ENCODE peak calls at places on chromosomes 11 and 22, in nine cellular contexts. P, B, D, E, X, G, F, S and O are unnamed samples.

GRCh38 chr22:41203118-41203517 is 2.0 kb upstream of the L3MBTL2 start:
- DNase-seq in P (no peak), B (no peak), D (no peak), E (no peak), X (no peak), G (no peak), F (no peak), S (no peak), O (no peak)

GRCh38 chr22:23305321-23305910 is 125.1 kb downstream of the BCR start:
- DNase-seq in P (peak), B (no peak), D (peak), E (peak), X (no peak), G (no peak), F (peak), S (no peak), O (no peak)

GRCh38 chr11:17805043-17805442 is 70.5 kb downstream of the KCNC1 start:
- DNase-seq in P (no peak), B (no peak), D (no peak), E (no peak), X (no peak), G (no peak), F (no peak), S (no peak), O (no peak)

GRCh38 chr11:11985016-11985715 is 23.3 kb downstream of the DKK3 start:
- DNase-seq in P (no peak), B (no peak), D (peak), E (no peak), X (no peak), G (no peak), F (no peak), S (no peak), O (no peak)

GRCh38 chr22:21677606-21678443 is 12.0 kb downstream of the PPIL2 start:
- DNase-seq in P (no peak), B (no peak), D (no peak), E (no peak), X (no peak), G (no peak), F (no peak), S (no peak), O (no peak)

GRCh38 chr11:27497284-27497866 is 9.2 kb downstream of the LIN7C start:
- DNase-seq in P (no peak), B (no peak), D (no peak), E (peak), X (no peak), G (peak), F (no peak), S (no peak), O (peak)

GRCh38 chr22:46969491-46969890 is 207.0 kb downstream of the TBC1D22A start:
- DNase-seq in P (no peak), B (no peak), D (no peak), E (no peak), X (no peak), G (no peak), F (no peak), S (peak), O (no peak)

GRCh38 chr11:61302550-61302949 is 7.4 kb upstream of the VWCE start:
- DNase-seq in P (no peak), B (no peak), D (no peak), E (no peak), X (no peak), G (no peak), F (no peak), S (no peak), O (no peak)

GRCh38 chr22:38739300-38740055 is 16.3 kb downstream of the SUN2 start:
- DNase-seq in P (no peak), B (no peak), D (no peak), E (no peak), X (no peak), G (no peak), F (no peak), S (no peak), O (no peak)

GRCh38 chr11:13767461-13767860 is 99.0 kb downstream of the FAR1 start:
- DNase-seq in P (no peak), B (no peak), D (no peak), E (no peak), X (no peak), G (no peak), F (no peak), S (no peak), O (no peak)